ENCODE peak calls at places on chromosomes 7 and 10, in ten cellular contexts. M is uterus, C is thyroid gland, Z is adrenal gland, L is A549, D is tibial nerve, R is IMR-90, E is prostate gland, O is mammary epithelial cell, F is suprapubic skin. H is an unnamed sample.

GRCh38 chr10:17989908-17990767 is 38.4 kb downstream of the SLC39A12 start:
- DNase-seq in M (no peak), C (peak), Z (no peak), L (peak), D (no peak), R (peak), E (no peak), O (peak), F (no peak), H (no peak)

GRCh38 chr10:116159197-116159596 is 113.8 kb downstream of the GFRA1 start:
- DNase-seq in M (no peak), C (no peak), Z (no peak), L (no peak), D (no peak), R (no peak), E (no peak), O (no peak), F (no peak), H (no peak)

GRCh38 chr7:70436815-70437350 is 695.1 kb upstream of the GALNT17 start:
- DNase-seq in M (no peak), C (no peak), Z (no peak), L (no peak), D (no peak), R (no peak), E (no peak), O (no peak), F (no peak), H (no peak)

GRCh38 chr7:77570330-77571011 is 33.4 kb downstream of the PTPN12 start:
- DNase-seq in M (no peak), C (no peak), Z (no peak), L (no peak), D (no peak), R (peak), E (no peak), O (peak), F (no peak), H (no peak)

GRCh38 chr7:34652784-34653183 is 5.2 kb upstream of the NPSR1 start:
- DNase-seq in M (no peak), C (no peak), Z (no peak), L (no peak), D (no peak), R (no peak), E (no peak), O (no peak), F (no peak), H (no peak)

GRCh38 chr7:2471396-2471795 is 4.8 kb downstream of the GRIFIN start:
- DNase-seq in M (peak), C (peak), Z (no peak), L (no peak), D (no peak), R (peak), E (no peak), O (peak), F (peak), H (peak)

GRCh38 chr7:74454948-74455804 is 1.5 kb downstream of the GTF2IRD1 start:
- DNase-seq in M (peak), C (peak), Z (peak), L (no peak), D (no peak), R (no peak), E (peak), O (no peak), F (no peak), H (no peak)

GRCh38 chr7:137895301-137896201 is 48.8 kb upstream of the DGKI start:
- DNase-seq in M (no peak), C (no peak), Z (no peak), L (no peak), D (no peak), R (no peak), E (no peak), O (no peak), F (no peak), H (no peak)

GRCh38 chr7:31113660-31114059 is 61.6 kb downstream of the ADCYAP1R1 start:
- DNase-seq in M (no peak), C (no peak), Z (no peak), L (no peak), D (no peak), R (no peak), E (no peak), O (no peak), F (no peak), H (no peak)

GRCh38 chr7:156178857-156179256 is 366.6 kb upstream of the SHH start:
- DNase-seq in M (no peak), C (no peak), Z (peak), L (no peak), D (no peak), R (no peak), E (no peak), O (no peak), F (no peak), H (peak)

GRCh38 chr7:102390697-102391484 is 5.3 kb upstream of the PRKRIP1 start:
- DNase-seq in M (peak), C (peak), Z (peak), L (peak), D (peak), R (peak), E (peak), O (peak), F (peak), H (peak)

GRCh38 chr7:158991824-158992621 is 135.7 kb downstream of the DYNC2I1 start:
- DNase-seq in M (no peak), C (no peak), Z (no peak), L (no peak), D (no peak), R (no peak), E (no peak), O (no peak), F (no peak), H (no peak)

DNA sequence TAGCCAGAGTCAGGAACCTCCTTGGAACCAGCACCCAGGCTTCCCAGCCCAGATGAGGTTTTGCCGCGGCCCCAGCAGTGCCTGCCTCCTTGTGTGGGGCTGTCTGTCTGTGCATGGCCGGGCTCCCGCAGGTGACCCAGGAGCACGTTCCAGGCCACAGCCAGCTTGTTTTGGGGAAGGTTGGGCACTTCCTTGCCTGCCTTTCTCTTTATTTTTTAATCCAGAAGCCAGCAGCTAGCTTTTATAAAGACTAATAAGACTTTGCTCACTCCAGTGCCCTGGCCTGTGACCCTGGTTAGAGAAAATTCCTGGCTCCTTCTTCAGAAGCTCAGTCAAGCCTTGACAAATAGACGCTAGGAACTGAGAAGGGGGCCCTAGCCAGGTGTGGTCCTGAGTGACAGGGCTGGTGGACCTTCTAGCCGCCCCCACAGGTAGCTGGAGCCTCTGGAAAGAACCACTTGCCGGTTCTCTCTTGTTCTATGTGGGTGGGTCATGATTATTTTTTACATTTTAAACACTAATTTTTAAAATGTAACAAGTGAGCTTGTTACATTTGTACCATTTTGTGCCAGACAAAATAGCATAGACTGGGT is 837 bp downstream of the SLC29A3 start:
- DNase-seq in M (no peak), C (no peak), Z (no peak), L (no peak), D (no peak), R (no peak), E (no peak), O (no peak), F (no peak), H (no peak)
- TF ChIP-seq CTCF in M (no peak), C (no peak), Z (no peak), L (no peak), D (no peak), R (no peak), E (no peak), O (no peak), F (no peak), H (no peak)

DNA sequence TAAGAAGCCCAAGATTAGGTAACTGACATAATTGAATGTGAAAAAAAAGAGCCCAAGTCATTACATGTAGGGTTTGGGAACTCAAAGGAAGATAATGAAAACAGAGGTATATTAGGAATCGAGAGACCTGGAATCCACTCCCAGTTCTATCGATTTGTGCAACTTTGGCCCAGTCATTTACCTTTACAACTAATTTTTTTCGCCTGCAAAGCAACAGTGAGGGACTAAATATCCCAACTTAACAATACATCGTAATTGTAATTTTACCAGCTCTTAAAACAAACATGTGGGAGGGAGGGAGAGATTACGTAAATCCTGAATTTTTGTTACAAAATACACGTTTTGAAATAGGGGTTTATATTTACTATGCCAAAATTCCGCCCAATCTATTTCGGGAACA is 1.4 kb downstream of the MINDY3 start:
- DNase-seq in M (no peak), C (no peak), Z (no peak), L (no peak), D (no peak), R (no peak), E (no peak), O (no peak), F (no peak), H (no peak)
- H3K4me3 ChIP-seq in M (peak), C (peak), Z (no peak), L (peak), D (peak), R (no peak), E (peak), O (peak), F (peak), H (peak)

DNA sequence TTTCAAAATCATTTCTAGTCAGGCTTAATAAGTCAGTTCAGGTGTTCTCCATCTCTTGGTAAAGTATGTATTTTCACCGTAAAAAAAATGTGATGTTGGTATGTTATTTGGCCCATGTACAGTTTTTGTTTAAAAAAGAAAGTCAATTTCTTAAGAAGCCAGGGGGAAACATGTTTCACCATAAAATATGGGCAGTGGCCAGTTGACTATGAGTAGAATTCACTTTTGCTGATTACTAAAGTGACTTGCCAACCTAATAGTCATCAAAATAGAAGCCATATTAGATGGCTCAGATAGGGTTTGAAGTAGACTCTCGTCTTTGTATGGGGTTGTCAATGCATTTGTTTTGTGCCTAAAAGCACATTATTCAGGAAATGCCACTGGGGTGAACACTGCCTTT is 266.3 kb downstream of the BICC1 start:
- DNase-seq in M (no peak), C (no peak), Z (no peak), L (no peak), D (no peak), R (no peak), E (no peak), O (no peak), F (no peak), H (no peak)
- H3K27ac ChIP-seq in M (no peak), C (no peak), Z (no peak), L (no peak), D (no peak), R (no peak), E (no peak), O (no peak), F (no peak), H (no peak)

GRCh38 chr10:4514445-4515108 is 311.4 kb upstream of the AKR1E2 start:
- DNase-seq in M (peak), C (peak), Z (peak), L (no peak), D (peak), R (no peak), E (no peak), O (no peak), F (peak), H (peak)

GRCh38 chr10:4515711-4516110 is 310.3 kb upstream of the AKR1E2 start:
- DNase-seq in M (no peak), C (peak), Z (no peak), L (no peak), D (no peak), R (no peak), E (no peak), O (no peak), F (no peak), H (no peak)

GRCh38 chr10:4511559-4511958 is 314.4 kb upstream of the AKR1E2 start:
- DNase-seq in M (no peak), C (no peak), Z (no peak), L (no peak), D (no peak), R (no peak), E (no peak), O (no peak), F (no peak), H (no peak)

GRCh38 chr10:4509405-4509804 is 316.6 kb upstream of the AKR1E2 start:
- DNase-seq in M (no peak), C (no peak), Z (no peak), L (no peak), D (no peak), R (no peak), E (no peak), O (no peak), F (no peak), H (no peak)

DNA sequence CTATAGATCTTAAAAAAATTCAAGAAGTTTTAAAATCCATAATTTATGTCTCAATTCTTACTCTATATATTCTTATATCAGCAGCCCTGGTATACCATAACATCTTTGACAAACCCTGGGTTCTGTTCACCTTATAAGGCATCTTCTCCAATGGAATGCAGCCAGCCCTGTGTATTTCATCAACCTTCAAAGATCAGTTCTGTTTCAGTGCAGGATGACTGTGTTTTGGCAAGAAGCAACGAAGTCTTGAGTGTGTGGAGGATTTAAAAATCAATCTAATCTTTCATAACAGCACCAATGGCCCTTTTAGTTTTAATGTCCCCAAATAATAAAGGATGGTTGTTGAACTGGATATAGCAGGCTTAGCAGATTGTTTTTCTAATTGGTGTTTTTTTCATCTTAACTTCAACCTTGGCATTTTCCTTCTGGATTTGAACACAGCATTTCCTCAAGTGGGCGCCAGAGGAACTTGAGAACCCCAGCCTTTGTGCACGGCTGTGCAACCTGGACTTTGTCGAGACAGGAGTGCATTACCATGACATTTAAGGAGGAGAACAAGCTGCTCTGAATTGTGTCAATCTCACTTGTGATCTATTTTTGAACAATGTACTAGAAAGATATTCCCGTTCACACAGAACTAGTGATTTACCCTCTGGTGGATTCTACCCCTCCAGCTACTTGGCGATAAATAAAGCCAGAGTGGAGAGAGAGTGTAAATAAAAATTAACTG is 313.3 kb upstream of the AKR1E2 start:
- DNase-seq in M (no peak), C (peak), Z (no peak), L (peak), D (no peak), R (peak), E (peak), O (peak), F (no peak), H (no peak)
- TF ChIP-seq CTCF in M (peak), C (peak), Z (no peak), L (peak), D (peak), R (peak), E (no peak), O (peak), F (no peak), H (no peak)

DNA sequence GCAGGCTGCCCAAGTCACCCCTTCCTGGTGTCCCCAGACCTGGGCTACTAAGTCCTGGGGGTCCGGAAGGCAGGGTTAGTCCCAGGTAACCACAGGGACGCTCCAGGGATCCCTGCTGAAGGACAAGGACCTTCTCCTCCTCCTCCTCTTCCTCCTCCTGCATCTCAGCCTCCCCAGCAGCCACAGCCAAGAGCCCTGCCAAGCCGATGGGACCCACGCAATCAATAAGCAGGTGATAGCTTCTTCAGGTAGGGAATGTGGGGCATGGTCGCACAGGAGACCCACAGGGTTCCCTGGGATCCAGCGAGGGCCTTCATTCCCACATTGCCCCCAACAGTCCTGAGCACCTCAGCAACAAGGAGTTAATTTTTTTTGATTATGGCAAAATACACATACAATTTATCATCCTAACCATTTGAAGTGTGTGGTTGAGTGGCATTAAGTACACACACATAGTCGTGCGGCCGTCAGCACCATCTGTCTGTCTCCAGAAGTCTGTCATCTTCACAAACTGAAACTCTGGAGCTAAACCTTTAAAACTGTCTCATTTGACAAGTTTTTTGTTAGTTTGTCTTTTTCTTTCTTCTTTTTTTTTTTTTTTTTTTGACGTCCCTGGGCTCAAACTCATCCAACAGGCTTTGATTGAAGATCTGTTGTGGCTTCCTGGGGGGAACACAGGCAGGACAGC is 12.1 kb downstream of the CRYGN start:
- DNase-seq in M (peak), C (no peak), Z (no peak), L (no peak), D (no peak), R (no peak), E (no peak), O (no peak), F (peak), H (no peak)
- H3K4me3 ChIP-seq in M (no peak), C (no peak), Z (no peak), L (no peak), D (no peak), R (no peak), E (no peak), O (no peak), F (no peak), H (no peak)

GRCh38 chr10:5518143-5518542 is 6.6 kb upstream of the CALML3 start:
- DNase-seq in M (no peak), C (no peak), Z (no peak), L (peak), D (no peak), R (no peak), E (peak), O (no peak), F (no peak), H (peak)
- H3K27ac ChIP-seq in M (no peak), C (no peak), Z (no peak), L (no peak), D (no peak), R (no peak), E (peak), O (no peak), F (no peak), H (no peak)

H was measured in coronary artery.